ENCODE peak calls at places on chromosomes 12 and 14, in six cellular contexts. U is ovary, W is H9, N is IMR-90, V is gastrocnemius medialis, Q is Peyer's patch. B is an unnamed sample.
A peak's percentile ranks its signal among the peaks of the same experiment; 100 is the strongest.

GRCh38 chr12:25382311-25383106 is 131.8 kb upstream of the KRAS start:
- DNase-seq in Q (no peak), V (no peak), W (no peak), U (no peak), N (no peak), B (peak; percentile 67)

GRCh38 chr14:34301107-34301734 is 160.8 kb downstream of the SPTSSA start:
- DNase-seq in N (peak; percentile 12), W (no peak), U (no peak), V (no peak), Q (no peak), B (peak; percentile 37)

GRCh38 chr14:22865424-22866215 is 5.9 kb upstream of the LRP10 start:
- DNase-seq in W (peak; percentile 84), U (no peak), Q (no peak), V (no peak), N (no peak), B (peak; percentile 48)

GRCh38 chr14:77220246-77221017 is 38.8 kb downstream of the TMEM63C start:
- DNase-seq in U (no peak), V (no peak), W (peak; percentile 43), Q (no peak), N (no peak), B (no peak)

GRCh38 chr12:40226652-40227051 is 1.9 kb downstream of the LRRK2 start:
- DNase-seq in U (peak; percentile 36), V (peak; percentile 49), W (no peak), Q (peak; percentile 60), N (peak; percentile 73), B (no peak)

GRCh38 chr14:24605435-24606190 is 3.9 kb downstream of the GZMH start:
- DNase-seq in V (no peak), U (no peak), N (no peak), Q (peak; percentile 76), W (peak; percentile 74), B (peak; percentile 41)

GRCh38 chr14:97281741-97282140 is 484.6 kb downstream of the VRK1 start:
- DNase-seq in V (no peak), W (no peak), U (no peak), N (no peak), Q (no peak), B (no peak)

GRCh38 chr14:67580336-67581230 is 19.5 kb downstream of the PIGH start:
- DNase-seq in V (no peak), W (no peak), U (no peak), Q (peak; percentile 70), N (no peak), B (no peak)

GRCh38 chr14:72845675-72846074 is 48.2 kb downstream of the DPF3 start:
- DNase-seq in W (no peak), U (no peak), V (no peak), Q (no peak), N (no peak), B (no peak)

GRCh38 chr14:35201066-35201465 is 78.7 kb downstream of the PRORP start:
- DNase-seq in V (no peak), W (no peak), Q (peak; percentile 56), U (no peak), N (no peak), B (no peak)

GRCh38 chr12:14264777-14265176 is 100.7 kb upstream of the ATF7IP start:
- DNase-seq in Q (no peak), V (no peak), N (peak; percentile 12), U (no peak), W (no peak), B (no peak)

GRCh38 chr12:8886515-8887284 is 27.6 kb upstream of the PHC1 start:
- DNase-seq in U (no peak), W (no peak), Q (no peak), V (no peak), N (no peak), B (no peak)

GRCh38 chr12:51863921-51864700 is 15.6 kb upstream of the FIGNL2 start:
- DNase-seq in U (peak; percentile 29), N (no peak), Q (no peak), W (peak; percentile 93), V (no peak), B (no peak)

GRCh38 chr14:68969278-68969677 is 9.8 kb downstream of the ACTN1 start:
- DNase-seq in U (no peak), W (no peak), Q (no peak), V (no peak), N (no peak), B (no peak)

GRCh38 chr12:6347367-6348338 is 5.8 kb upstream of the TNFRSF1A start:
- DNase-seq in V (no peak), Q (no peak), W (no peak), U (peak; percentile 75), N (peak; percentile 64), B (no peak)

GRCh38 chr14:75433631-75434556 is 6.1 kb downstream of the JDP2 start:
- DNase-seq in Q (no peak), W (no peak), N (no peak), V (no peak), U (no peak), B (no peak)

GRCh38 chr12:82803201-82803600 is 116.5 kb downstream of the TMTC2 start:
- DNase-seq in V (no peak), U (no peak), W (no peak), N (no peak), Q (no peak), B (no peak)

GRCh38 chr12:3743803-3744202 is 9.1 kb downstream of the CRACR2A start:
- DNase-seq in U (no peak), V (no peak), Q (peak; percentile 69), N (no peak), W (no peak), B (peak; percentile 7)

GRCh38 chr12:28164644-28165313 is 25.5 kb upstream of the CCDC91 start:
- DNase-seq in V (no peak), Q (no peak), U (no peak), N (peak; percentile 11), W (no peak), B (peak; percentile 23)

GRCh38 chr12:40833818-40834217 is 141.6 kb downstream of the CNTN1 start:
- DNase-seq in N (no peak), Q (no peak), U (no peak), V (no peak), W (no peak), B (no peak)

GRCh38 chr14:104973215-104974145 is 4.7 kb downstream of the AHNAK2 start:
- DNase-seq in N (peak; percentile 94), Q (peak; percentile 91), W (peak; percentile 55), U (peak; percentile 82), V (peak; percentile 71), B (peak; percentile 74)

GRCh38 chr12:71947645-71948105 is 9.0 kb downstream of the TPH2 start:
- DNase-seq in U (no peak), N (peak; percentile 86), V (no peak), Q (no peak), W (peak; percentile 97), B (no peak)

GRCh38 chr14:89065879-89066278 is 241.4 kb downstream of the TTC8 start:
- DNase-seq in Q (no peak), V (no peak), W (no peak), U (no peak), N (no peak), B (no peak)

GRCh38 chr12:14885718-14886201 is at the start of gene MGP:
- DNase-seq in V (peak; percentile 57), U (no peak), N (peak; percentile 18), W (no peak), Q (peak; percentile 60), B (no peak)

GRCh38 chr14:46887144-46887543 is 235.6 kb upstream of the RPL10L start:
- DNase-seq in U (no peak), W (no peak), N (no peak), Q (no peak), V (no peak), B (no peak)

GRCh38 chr12:62291888-62292760 is 31.9 kb downstream of the USP15 start:
- DNase-seq in U (no peak), N (peak; percentile 43), W (no peak), V (no peak), Q (no peak), B (no peak)

GRCh38 chr14:24674204-24674970 is 40.4 kb upstream of the GZMB start:
- DNase-seq in V (no peak), U (no peak), W (no peak), Q (peak; percentile 77), N (no peak), B (no peak)

GRCh38 chr14:32491413-32492016 is 162.4 kb downstream of the AKAP6 start:
- DNase-seq in V (no peak), N (no peak), W (no peak), U (no peak), Q (no peak), B (no peak)

GRCh38 chr14:32495435-32495734 is 166.3 kb downstream of the AKAP6 start:
- DNase-seq in U (no peak), W (no peak), V (no peak), Q (no peak), N (no peak), B (no peak)

GRCh38 chr14:32494566-32495434 is 165.7 kb downstream of the AKAP6 start:
- DNase-seq in W (no peak), N (peak; percentile 67), U (no peak), V (peak; percentile 65), Q (no peak), B (no peak)

GRCh38 chr14:32497233-32497632 is 168.1 kb downstream of the AKAP6 start:
- DNase-seq in Q (no peak), V (no peak), U (no peak), W (no peak), N (no peak), B (no peak)

GRCh38 chr14:32492482-32492881 is 163.4 kb downstream of the AKAP6 start:
- DNase-seq in W (no peak), N (no peak), V (no peak), U (no peak), Q (no peak), B (no peak)
- H3K27ac ChIP-seq in W (no peak overlapping the region), N (no peak overlapping the region), V (peak overlapping the region; percentile 94), U (no peak overlapping the region), Q (no peak overlapping the region), B (no peak overlapping the region)

GRCh38 chr14:39576258-39576657 is 144.0 kb upstream of the FBXO33 start:
- DNase-seq in U (no peak), Q (no peak), W (peak; percentile 25), N (no peak), V (no peak), B (no peak)
- TF ChIP-seq CTCF in U (no peak), Q (no peak), W (peak; percentile 60), N (no peak), V (no peak), B (no peak)

GRCh38 chr12:130800312-130800711 is 38.7 kb downstream of the STX2 start:
- DNase-seq in U (no peak), Q (no peak), W (no peak), V (no peak), N (no peak), B (no peak)

GRCh38 chr12:130806574-130806973 is 32.5 kb downstream of the STX2 start:
- DNase-seq in N (no peak), Q (no peak), U (no peak), V (no peak), W (no peak), B (no peak)

GRCh38 chr12:130804216-130804615 is 34.8 kb downstream of the STX2 start:
- DNase-seq in N (peak; percentile 26), Q (no peak), V (no peak), U (no peak), W (no peak), B (no peak)

GRCh38 chr12:130805635-130806034 is 33.4 kb downstream of the STX2 start:
- DNase-seq in V (no peak), N (no peak), Q (no peak), U (no peak), W (peak; percentile 10), B (no peak)

GRCh38 chr12:130803707-130804106 is 35.3 kb downstream of the STX2 start:
- DNase-seq in U (no peak), N (peak; percentile 50), Q (no peak), V (no peak), W (no peak), B (no peak)
- H3K9me3 ChIP-seq in U (no peaks in the 10 kb centered on the region), N (no peaks in the 10 kb centered on the region), Q (no peaks in the 10 kb centered on the region), V (no peaks in the 10 kb centered on the region), W (no peaks in the 10 kb centered on the region), B (no peaks in the 10 kb centered on the region)

GRCh38 chr12:31732926-31733548 is 4.2 kb upstream of the AMN1 start:
- DNase-seq in V (no peak), N (peak; percentile 83), Q (no peak), U (no peak), W (peak; percentile 91), B (no peak)
- H3K27ac ChIP-seq in V (peak overlapping the region; percentile 91), N (peak overlapping the region; percentile 18), Q (no peak overlapping the region), U (no peak overlapping the region), W (peak overlapping the region; percentile 87), B (peak overlapping the region; percentile 45)